ENCODE peak calls at places on chromosome 21, in four cellular contexts. C, U, O and S are unnamed samples.

GRCh38 chr21:22885079-22885478 is 1886.9 kb downstream of the NCAM2 start:
- DNase-seq in C (no peak), U (no peak), O (no peak), S (no peak)

GRCh38 chr21:34126269-34126668 is 52.9 kb downstream of the MRPS6 start:
- DNase-seq in C (no peak), U (no peak), O (no peak), S (no peak)

GRCh38 chr21:38327984-38328383 is 71.2 kb downstream of the KCNJ15 start:
- DNase-seq in C (no peak), U (no peak), O (no peak), S (no peak)

GRCh38 chr21:41877901-41878830 is 978 bp downstream of the PRDM15 start:
- DNase-seq in C (peak; percentile 76), U (peak; percentile 70), O (no peak), S (peak; percentile 31)

GRCh38 chr21:33451634-33452071 is 28.1 kb downstream of the TMEM50B start:
- DNase-seq in C (peak; percentile 3), U (no peak), O (no peak), S (no peak)

GRCh38 chr21:38388219-38388618 is 110.1 kb downstream of the ERG start:
- DNase-seq in C (no peak), U (no peak), O (no peak), S (no peak)

GRCh38 chr21:29155118-29155932 is 24.9 kb downstream of the MAP3K7CL start:
- DNase-seq in C (no peak), U (peak; percentile 11), O (no peak), S (peak; percentile 25)

GRCh38 chr21:39519835-39520234 is 68.1 kb downstream of the SH3BGR start:
- DNase-seq in C (no peak), U (no peak), O (no peak), S (no peak)

GRCh38 chr21:21731626-21732025 is 733.4 kb downstream of the NCAM2 start:
- DNase-seq in C (no peak), U (no peak), O (no peak), S (no peak)

GRCh38 chr21:33266050-33266783 is at the start of gene IL10RB:
- DNase-seq in C (peak; percentile 100), U (peak; percentile 96), O (peak; percentile 19), S (peak; percentile 71)

GRCh38 chr21:32482565-32483292 is 70.2 kb downstream of the EVA1C start:
- DNase-seq in C (peak; percentile 6), U (no peak), O (no peak), S (no peak)

GRCh38 chr21:42193131-42193671 is 25.7 kb upstream of the ABCG1 start:
- DNase-seq in C (no peak), U (no peak), O (no peak), S (no peak)

GRCh38 chr21:34266322-34266721 is 97.5 kb upstream of the KCNE2 start:
- DNase-seq in C (no peak), U (no peak), O (no peak), S (no peak)

GRCh38 chr21:42652527-42653491 is 612 bp upstream of the PDE9A start:
- DNase-seq in C (peak; percentile 60), U (peak; percentile 98), O (no peak), S (peak; percentile 66)

GRCh38 chr21:28485301-28486022 is 507.2 kb downstream of the LTN1 start:
- DNase-seq in C (no peak), U (no peak), O (no peak), S (no peak)

GRCh38 chr21:42535602-42536171 is 22.0 kb downstream of the SLC37A1 start:
- DNase-seq in C (no peak), U (no peak), O (no peak), S (no peak)

GRCh38 chr21:33943293-33943692 is 27.7 kb upstream of the ATP5PO start:
- DNase-seq in C (no peak), U (no peak), O (no peak), S (no peak)

GRCh38 chr21:41768371-41769042 is 1.7 kb upstream of the RIPK4 start:
- DNase-seq in C (no peak), U (peak; percentile 60), O (no peak), S (peak; percentile 66)

GRCh38 chr21:32940079-32941014 is 85.4 kb upstream of the OLIG2 start:
- DNase-seq in C (peak; percentile 72), U (peak; percentile 28), O (no peak), S (peak; percentile 41)

GRCh38 chr21:29219165-29219770 is 79.5 kb upstream of the BACH1 start:
- DNase-seq in C (no peak), U (no peak), O (no peak), S (no peak)

GRCh38 chr21:29326914-29327554 is 28.3 kb downstream of the BACH1 start:
- DNase-seq in C (no peak), U (no peak), O (no peak), S (no peak)

GRCh38 chr21:33041981-33042380 is 16.2 kb downstream of the OLIG2 start:
- DNase-seq in C (no peak), U (no peak), O (no peak), S (no peak)

GRCh38 chr21:16013570-16013969 is 283.8 kb downstream of the USP25 start:
- DNase-seq in C (no peak), U (no peak), O (no peak), S (no peak)

GRCh38 chr21:19553930-19554615 is 1150.5 kb upstream of the TMPRSS15 start:
- DNase-seq in C (no peak), U (no peak), O (peak; percentile 13), S (no peak)
- TF ChIP-seq TEAD4 in C (no peak), U (no peak), O (no peak), S (no peak)

GRCh38 chr21:40567511-40567910 is 279.4 kb downstream of the DSCAM start:
- DNase-seq in C (no peak), U (no peak), O (no peak), S (no peak)

GRCh38 chr21:40568756-40569155 is 278.2 kb downstream of the DSCAM start:
- DNase-seq in C (no peak), U (no peak), O (no peak), S (no peak)

GRCh38 chr21:40562603-40563002 is 284.4 kb downstream of the DSCAM start:
- DNase-seq in C (no peak), U (no peak), O (no peak), S (no peak)

DNA sequence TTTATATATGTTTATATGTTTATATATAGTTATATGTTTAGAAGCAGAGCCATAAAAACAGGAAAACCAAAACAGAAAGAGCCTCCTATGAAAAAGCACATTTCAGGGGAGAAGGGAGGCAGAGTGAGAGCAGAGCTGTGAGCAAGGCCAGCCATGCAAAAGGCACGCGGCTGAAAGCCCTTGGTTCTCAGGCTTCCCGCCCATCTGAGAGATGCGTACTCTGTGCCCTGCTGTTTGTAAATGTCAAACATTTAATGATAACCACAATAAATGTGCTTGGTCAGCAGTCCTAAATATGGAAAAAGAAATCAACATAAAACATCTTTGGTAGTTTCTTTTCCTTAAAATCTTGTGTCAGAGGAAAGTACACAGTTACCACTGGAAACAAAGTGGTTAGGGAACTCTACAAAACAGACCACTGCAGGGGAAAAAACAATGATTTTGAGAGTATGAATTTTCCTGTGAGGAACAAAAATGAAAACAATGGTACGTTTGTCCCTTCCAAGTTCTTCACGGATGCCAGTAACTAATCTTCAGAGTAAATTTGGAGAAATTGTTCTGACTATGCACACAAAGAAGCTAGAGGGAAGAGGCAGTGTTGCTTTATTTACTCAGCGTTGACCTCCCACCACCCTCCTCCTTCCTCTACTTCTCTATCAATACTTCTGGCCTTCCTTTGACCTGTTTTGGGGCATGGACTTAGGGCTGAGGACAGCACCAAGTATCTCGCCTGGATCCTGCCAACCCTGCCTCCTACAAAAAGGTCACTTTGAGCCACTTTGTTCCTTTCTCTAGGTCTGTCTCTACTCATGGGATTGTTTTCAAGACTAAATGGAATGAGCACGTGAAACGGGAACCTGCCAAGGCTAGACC is 282.9 kb downstream of the DSCAM start:
- DNase-seq in C (no peak), U (no peak), O (no peak), S (no peak)
- TF ChIP-seq TEAD4 in C (no peak), U (no peak), O (no peak), S (no peak)

DNA sequence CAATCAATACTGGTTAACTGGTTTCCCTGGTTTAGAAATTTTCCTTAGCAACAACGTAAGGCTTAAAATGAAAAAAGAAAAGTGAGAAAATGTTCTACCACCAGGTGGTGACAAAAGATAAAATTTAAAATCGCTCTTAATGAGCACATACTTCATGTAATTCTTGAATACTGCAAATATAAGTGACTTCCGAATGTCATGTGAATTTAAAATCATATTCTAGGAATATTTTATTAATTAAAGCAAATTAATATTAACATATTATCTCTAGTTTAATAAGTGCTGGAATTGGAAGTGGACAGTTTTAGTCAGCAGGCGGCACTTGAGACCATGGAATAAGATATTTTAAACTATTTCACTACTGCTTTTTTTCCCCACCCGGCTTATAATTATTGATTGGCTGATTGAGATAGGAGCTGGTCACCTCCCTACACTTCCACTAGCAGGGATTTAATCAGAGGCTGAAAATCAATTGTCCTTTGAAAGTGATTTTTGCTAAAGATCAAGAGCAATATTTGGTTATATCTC is 5.0 kb upstream of the ADAMTS1 start:
- DNase-seq in C (no peak), U (peak; percentile 51), O (no peak), S (no peak)
- TF ChIP-seq TEAD4 in C (no peak), U (no peak), O (no peak), S (no peak)

GRCh38 chr21:35273331-35273730 is 224.2 kb upstream of the RUNX1 start:
- DNase-seq in C (no peak), U (no peak), O (no peak), S (no peak)

GRCh38 chr21:35274090-35274489 is 225.0 kb upstream of the RUNX1 start:
- DNase-seq in C (no peak), U (no peak), O (no peak), S (no peak)

GRCh38 chr21:35275776-35276175 is 226.7 kb upstream of the RUNX1 start:
- DNase-seq in C (no peak), U (no peak), O (no peak), S (no peak)

GRCh38 chr21:35280221-35280620 is 231.1 kb upstream of the RUNX1 start:
- DNase-seq in C (no peak), U (no peak), O (no peak), S (no peak)

GRCh38 chr21:35274923-35275322 is 225.8 kb upstream of the RUNX1 start:
- DNase-seq in C (no peak), U (no peak), O (no peak), S (no peak)
- TF ChIP-seq TEAD4 in C (no peak), U (no peak), O (no peak), S (no peak)

GRCh38 chr21:37181059-37181458 is 86.1 kb downstream of the VPS26C start:
- DNase-seq in C (no peak), U (no peak), O (no peak), S (no peak)
- TF ChIP-seq TEAD4 in C (no peak), U (no peak), O (no peak), S (no peak)

GRCh38 chr21:31351438-31351837 is 7.4 kb upstream of the TIAM1 start:
- DNase-seq in C (no peak), U (no peak), O (peak; percentile 23), S (no peak)
- TF ChIP-seq TEAD4 in C (no peak), U (no peak), O (no peak), S (no peak)

DNA sequence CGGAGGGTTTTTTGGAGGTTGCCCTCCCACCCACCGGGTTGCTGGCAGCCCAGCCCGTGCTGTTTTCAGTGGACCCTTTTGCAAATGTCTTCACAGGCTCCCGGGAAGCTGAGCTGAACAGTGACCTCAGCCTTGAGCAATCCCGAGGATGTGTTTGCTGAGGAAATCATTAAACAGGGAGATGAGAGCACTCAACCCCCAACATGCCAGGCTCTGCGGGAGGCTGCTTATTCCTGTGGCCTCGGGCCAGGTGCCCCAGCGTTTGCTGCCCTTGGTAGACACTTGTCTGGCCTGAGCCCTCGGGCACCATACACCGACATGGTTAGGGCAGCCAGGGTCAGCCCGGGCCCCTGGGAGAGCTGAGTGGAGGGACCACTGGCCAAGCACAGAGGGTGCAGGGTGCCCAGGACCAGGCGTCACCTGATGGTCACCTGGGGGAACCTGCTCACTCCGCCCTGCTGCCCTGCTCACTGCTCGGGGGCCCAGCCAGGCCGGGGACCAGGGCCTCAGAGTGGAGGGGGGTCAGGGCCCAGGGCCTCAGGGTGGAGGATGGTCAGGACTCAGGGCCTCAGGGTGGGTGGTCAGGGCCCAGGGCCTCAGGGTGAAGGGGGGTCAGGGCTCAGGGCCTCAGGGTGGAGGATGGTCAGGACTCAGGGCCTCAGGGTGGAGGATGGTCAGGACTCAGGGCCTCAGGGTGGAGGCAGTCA is 42.5 kb upstream of the POFUT2 start:
- DNase-seq in C (no peak), U (no peak), O (peak; percentile 58), S (no peak)
- TF ChIP-seq TEAD4 in C (no peak), U (peak; percentile 89), O (no peak), S (no peak)